ENCODE peak calls at places on chromosomes 11 and 22, in six cellular contexts. Q, S, E, X, R and P are unnamed samples.

GRCh38 chr11:73306069-73306468 is 2.0 kb upstream of the ARHGEF17 start:
- DNase-seq in Q (no peak), X (peak), R (no peak), S (no peak), E (no peak), P (no peak)

GRCh38 chr22:31575190-31575589 is 78.9 kb downstream of the SFI1 start:
- DNase-seq in E (no peak), Q (no peak), R (no peak), S (no peak), X (no peak), P (no peak)

GRCh38 chr22:39185601-39186012 is 33.1 kb upstream of the CBX7 start:
- DNase-seq in E (no peak), R (no peak), X (peak), Q (no peak), S (peak), P (no peak)

GRCh38 chr11:125423247-125423849 is 72.7 kb downstream of the FEZ1 start:
- DNase-seq in Q (no peak), E (no peak), S (no peak), X (no peak), R (peak), P (no peak)

GRCh38 chr11:15625691-15626090 is 511.0 kb downstream of the INSC start:
- DNase-seq in E (no peak), Q (no peak), X (no peak), S (no peak), R (no peak), P (no peak)

GRCh38 chr11:45073575-45074225 is 72.7 kb upstream of the PRDM11 start:
- DNase-seq in E (no peak), X (no peak), Q (peak), R (no peak), S (no peak), P (no peak)

GRCh38 chr22:21972293-21972779 is 10.3 kb downstream of the TOP3B start:
- DNase-seq in E (peak), S (peak), Q (peak), R (no peak), X (peak), P (no peak)

GRCh38 chr22:26325641-26326040 is 103.4 kb upstream of the ASPHD2 start:
- DNase-seq in E (no peak), R (no peak), S (no peak), X (no peak), Q (no peak), P (no peak)

GRCh38 chr22:31321421-31321820 is 24.7 kb downstream of the PATZ1 start:
- DNase-seq in S (no peak), E (no peak), Q (no peak), R (no peak), X (no peak), P (no peak)

GRCh38 chr11:71301858-71302533 is 49.6 kb upstream of the SHANK2 start:
- DNase-seq in S (no peak), E (no peak), Q (no peak), X (peak), R (no peak), P (no peak)

GRCh38 chr11:131109256-131109655 is 193.0 kb upstream of the SNX19 start:
- DNase-seq in E (no peak), X (no peak), R (no peak), S (peak), Q (no peak), P (no peak)

GRCh38 chr11:62012451-62013265 is 45.2 kb upstream of the FTH1 start:
- DNase-seq in S (peak), Q (no peak), R (no peak), E (no peak), X (no peak), P (no peak)

GRCh38 chr11:11349870-11350325 is 3.2 kb downstream of the CSNK2A3 start:
- DNase-seq in S (peak), Q (no peak), R (no peak), X (peak), E (no peak), P (no peak)

GRCh38 chr22:50730013-50730891 is 7.8 kb upstream of the ACR start:
- DNase-seq in E (no peak), Q (no peak), R (no peak), S (no peak), X (peak), P (no peak)

GRCh38 chr11:64885367-64886286 is 7.2 kb upstream of the EHD1 start:
- DNase-seq in X (peak), R (no peak), S (peak), Q (no peak), E (no peak), P (peak)

GRCh38 chr11:108198833-108199232 is 23.6 kb downstream of the NPAT start:
- DNase-seq in Q (no peak), X (peak), S (no peak), E (no peak), R (no peak), P (no peak)

GRCh38 chr11:61963282-61964057 is 4.0 kb downstream of the FTH1 start:
- DNase-seq in Q (peak), S (peak), X (no peak), E (no peak), R (no peak), P (peak)

GRCh38 chr22:50469377-50470305 is 5.2 kb downstream of the SBF1 start:
- DNase-seq in Q (peak), R (peak), E (no peak), S (peak), X (peak), P (peak)

GRCh38 chr11:1702506-1702905 is 5.5 kb downstream of the KRTAP5-6 start:
- DNase-seq in Q (no peak), X (no peak), E (no peak), R (no peak), S (no peak), P (no peak)

GRCh38 chr22:29327089-29327764 is 11.7 kb upstream of the RASL10A start:
- DNase-seq in R (no peak), Q (no peak), S (no peak), X (peak), E (no peak), P (no peak)

GRCh38 chr11:1782831-1783724 is 19.4 kb upstream of the CTSD start:
- DNase-seq in E (peak), S (peak), Q (no peak), R (no peak), X (peak), P (peak)

GRCh38 chr11:126645206-126645605 is 289.7 kb downstream of the ST3GAL4 start:
- DNase-seq in R (no peak), X (peak), Q (no peak), S (no peak), E (no peak), P (no peak)

GRCh38 chr11:118102721-118103261 is 16.0 kb upstream of the SMIM35 start:
- DNase-seq in X (no peak), R (no peak), E (no peak), S (no peak), Q (no peak), P (no peak)

GRCh38 chr22:42697542-42698013 is 23.1 kb downstream of the A4GALT start:
- DNase-seq in Q (no peak), S (peak), E (peak), R (peak), X (peak), P (no peak)

GRCh38 chr11:2888266-2888968 is 2.8 kb upstream of the CDKN1C start:
- DNase-seq in E (no peak), S (peak), X (peak), R (peak), Q (peak), P (peak)

GRCh38 chr11:15893080-15893492 is 463.3 kb downstream of the SOX6 start:
- DNase-seq in S (peak), Q (no peak), X (no peak), E (no peak), R (no peak), P (no peak)

GRCh38 chr11:2355000-2355644 is 22.0 kb upstream of the CD81 start:
- DNase-seq in R (no peak), X (peak), S (peak), Q (no peak), E (no peak), P (no peak)

GRCh38 chr11:108670381-108670930 is 5.6 kb downstream of the DDX10 start:
- DNase-seq in X (no peak), R (no peak), S (no peak), Q (no peak), E (no peak), P (no peak)

DNA sequence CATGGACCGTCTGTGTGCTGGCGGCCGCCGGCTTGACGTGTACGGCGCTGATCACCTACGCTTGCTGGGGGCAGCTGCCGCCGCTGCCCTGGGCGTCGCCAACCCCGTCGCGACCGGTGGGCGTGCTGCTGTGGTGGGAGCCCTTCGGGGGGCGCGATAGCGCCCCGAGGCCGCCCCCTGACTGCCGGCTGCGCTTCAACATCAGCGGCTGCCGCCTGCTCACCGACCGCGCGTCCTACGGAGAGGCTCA is 786 bp downstream of the FUT4 start:
- DNase-seq in E (no peak), Q (no peak), R (no peak), X (peak), S (no peak), P (no peak)
- H3K27ac ChIP-seq in E (peak), Q (peak), R (peak), X (peak), S (peak), P (peak)

DNA sequence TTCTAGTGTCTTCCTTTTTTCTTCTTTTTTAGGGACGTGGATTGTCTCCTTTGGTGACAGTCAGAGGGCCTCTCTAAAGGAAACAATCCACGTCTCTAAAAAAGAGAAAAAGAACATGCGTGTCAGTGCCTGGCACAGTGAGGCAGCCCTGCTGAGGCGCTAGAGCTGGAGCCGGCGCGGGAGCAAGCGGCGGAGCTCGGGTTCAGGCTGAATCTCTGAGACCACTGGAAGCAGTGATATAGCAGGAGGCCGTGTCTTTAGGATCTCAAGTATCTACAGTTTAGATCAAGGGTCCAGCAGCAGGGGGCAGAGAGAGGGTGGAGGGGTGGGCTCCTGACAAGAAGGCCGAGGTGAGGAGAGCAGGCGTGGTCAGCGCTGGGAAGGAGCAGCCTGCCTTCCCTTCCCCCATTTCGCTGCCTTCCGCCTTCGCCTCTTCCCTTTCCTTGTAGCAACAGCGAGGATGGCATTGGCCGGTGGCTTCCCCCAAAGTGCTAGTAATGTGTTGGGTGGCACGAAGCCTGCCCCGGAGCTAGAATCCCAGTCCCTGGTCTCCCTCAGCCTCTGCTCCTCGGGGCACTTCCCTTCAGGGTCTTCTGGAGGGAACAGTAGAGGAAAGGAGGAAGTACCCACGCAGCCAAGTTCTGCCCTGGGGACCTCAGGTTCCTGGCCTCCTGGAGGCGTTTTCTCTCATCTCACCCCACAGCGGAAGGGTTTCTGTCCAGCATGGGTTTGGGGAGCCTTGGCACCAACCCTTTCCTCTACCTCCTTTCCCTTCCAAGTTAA is 28.2 kb upstream of the RAB1B start:
- DNase-seq in R (no peak), E (no peak), S (no peak), X (peak), Q (no peak), P (peak)
- H3K27ac ChIP-seq in R (no peak), E (no peak), S (no peak), X (no peak), Q (no peak), P (peak)

DNA sequence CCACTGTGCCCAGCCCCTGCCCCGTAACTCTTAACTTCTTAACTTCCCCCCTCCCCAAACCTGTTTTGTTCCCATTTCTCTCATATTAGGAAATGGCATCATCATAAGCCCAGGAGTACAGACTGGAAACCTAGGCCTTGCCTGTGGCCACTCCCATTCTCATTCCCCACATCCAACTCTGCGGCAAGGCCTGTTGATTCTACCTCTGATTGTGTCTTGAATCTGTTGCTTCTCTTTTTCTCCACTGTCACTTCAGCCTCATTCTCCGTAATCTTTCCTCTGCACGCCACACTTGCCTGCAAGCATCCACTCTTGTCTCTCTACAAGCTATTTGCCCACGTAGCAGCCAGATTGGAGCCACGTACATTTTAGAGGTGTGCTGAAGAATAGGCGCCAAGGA is 25.2 kb downstream of the SGSM3 start:
- DNase-seq in S (no peak), X (peak), R (no peak), Q (no peak), E (no peak), P (no peak)
- H3K27ac ChIP-seq in S (no peak), X (no peak), R (no peak), Q (no peak), E (no peak), P (no peak)

GRCh38 chr11:86938900-86939880 is 16.0 kb downstream of the FZD4 start:
- DNase-seq in Q (no peak), S (peak), X (peak), E (peak), R (peak), P (no peak)
- H3K27ac ChIP-seq in Q (no peak), S (no peak), X (no peak), E (no peak), R (no peak), P (no peak)

DNA sequence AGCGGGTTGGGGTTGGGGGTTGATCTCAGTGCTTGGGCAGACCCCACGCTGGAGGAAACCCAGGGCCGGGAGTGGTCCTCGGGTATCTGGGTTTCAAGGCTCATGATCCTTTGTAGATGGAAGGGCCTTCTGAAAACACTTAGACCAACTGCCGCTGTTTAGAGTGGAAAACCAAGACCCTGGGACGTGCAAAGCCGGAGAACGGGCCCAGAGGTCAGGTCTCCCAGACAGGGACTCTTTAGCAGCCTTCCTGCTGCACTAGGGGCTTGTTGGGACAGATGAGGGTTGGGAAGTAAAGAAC is 622 bp downstream of the AIP start:
- DNase-seq in X (no peak), E (no peak), Q (no peak), S (no peak), R (no peak), P (no peak)
- H3K27ac ChIP-seq in X (no peak), E (peak), Q (peak), S (peak), R (no peak), P (no peak)